ENCODE peak calls at places on chromosome 4, in four cellular contexts. One of them, this sample, is unnamed.

GRCh38 chr4:3819210-3819919 is 53.2 kb downstream of the ADRA2C start:
- DNase-seq in HAP-1: no peak
- DNase-seq in CD8-positive, alpha-beta memory T cell: no peak
- DNase-seq in lung: no peak
- DNase-seq in this sample: no peak

GRCh38 chr4:177696438-177696966 is 254.3 kb upstream of the AGA start:
- DNase-seq in HAP-1: no peak
- DNase-seq in CD8-positive, alpha-beta memory T cell: no peak
- DNase-seq in lung: no peak
- DNase-seq in this sample: no peak

GRCh38 chr4:17707671-17708070 is 73.8 kb downstream of the FAM184B start:
- DNase-seq in HAP-1: no peak
- DNase-seq in CD8-positive, alpha-beta memory T cell: no peak
- DNase-seq in lung: no peak
- DNase-seq in this sample: no peak

GRCh38 chr4:130393246-130394041 is 1297.5 kb downstream of the C4orf33 start:
- DNase-seq in HAP-1: no peak
- DNase-seq in CD8-positive, alpha-beta memory T cell: no peak
- DNase-seq in lung: no peak
- DNase-seq in this sample: no peak

GRCh38 chr4:151866266-151866918 is 105.6 kb upstream of the GATB start:
- DNase-seq in HAP-1: no peak
- DNase-seq in CD8-positive, alpha-beta memory T cell: no peak
- DNase-seq in lung: no peak
- DNase-seq in this sample: no peak

GRCh38 chr4:73870260-73870659 is 1.1 kb downstream of the CXCL1 start:
- DNase-seq in HAP-1: no peak
- DNase-seq in CD8-positive, alpha-beta memory T cell: no peak
- DNase-seq in lung: peak; percentile 68
- DNase-seq in this sample: no peak

GRCh38 chr4:186473933-186474332 is 81.4 kb downstream of the MTNR1A start:
- DNase-seq in HAP-1: no peak
- DNase-seq in CD8-positive, alpha-beta memory T cell: no peak
- DNase-seq in lung: no peak
- DNase-seq in this sample: no peak

GRCh38 chr4:96753216-96753615 is 913.3 kb downstream of the PDHA2 start:
- DNase-seq in HAP-1: no peak
- DNase-seq in CD8-positive, alpha-beta memory T cell: no peak
- DNase-seq in lung: no peak
- DNase-seq in this sample: no peak

GRCh38 chr4:167730769-167731168 is 361.6 kb upstream of the ANXA10 start:
- DNase-seq in HAP-1: no peak
- DNase-seq in CD8-positive, alpha-beta memory T cell: no peak
- DNase-seq in lung: no peak
- DNase-seq in this sample: no peak

GRCh38 chr4:30386266-30386895 is 333.8 kb upstream of the PCDH7 start:
- DNase-seq in HAP-1: no peak
- DNase-seq in CD8-positive, alpha-beta memory T cell: no peak
- DNase-seq in lung: no peak
- DNase-seq in this sample: no peak

GRCh38 chr4:186643501-186644315 is 79.9 kb downstream of the FAT1 start:
- DNase-seq in HAP-1: no peak
- DNase-seq in CD8-positive, alpha-beta memory T cell: no peak
- DNase-seq in lung: no peak
- DNase-seq in this sample: no peak

GRCh38 chr4:42464550-42465124 is 67.3 kb downstream of the SHISA3 start:
- DNase-seq in HAP-1: no peak
- DNase-seq in CD8-positive, alpha-beta memory T cell: no peak
- DNase-seq in lung: no peak
- DNase-seq in this sample: no peak

GRCh38 chr4:128974203-128974602 is 119.1 kb downstream of the SCLT1 start:
- DNase-seq in HAP-1: no peak
- DNase-seq in CD8-positive, alpha-beta memory T cell: no peak
- DNase-seq in lung: no peak
- DNase-seq in this sample: no peak

GRCh38 chr4:70969076-70969475 is 24.4 kb upstream of the DCK start:
- DNase-seq in HAP-1: no peak
- DNase-seq in CD8-positive, alpha-beta memory T cell: no peak
- DNase-seq in lung: no peak
- DNase-seq in this sample: no peak

GRCh38 chr4:109576462-109576861 is 16.4 kb downstream of the MCUB start:
- DNase-seq in HAP-1: no peak
- DNase-seq in CD8-positive, alpha-beta memory T cell: no peak
- DNase-seq in lung: no peak
- DNase-seq in this sample: peak; percentile 33

GRCh38 chr4:87122252-87122651 is 98.2 kb downstream of the KLHL8 start:
- DNase-seq in HAP-1: no peak
- DNase-seq in CD8-positive, alpha-beta memory T cell: no peak
- DNase-seq in lung: peak; percentile 68
- DNase-seq in this sample: no peak

GRCh38 chr4:20265726-20266125 is 14.0 kb downstream of the SLIT2 start:
- DNase-seq in HAP-1: no peak
- DNase-seq in CD8-positive, alpha-beta memory T cell: no peak
- DNase-seq in lung: no peak
- DNase-seq in this sample: no peak

GRCh38 chr4:185357220-185357619 is 38.5 kb downstream of the LRP2BP start:
- DNase-seq in HAP-1: no peak
- DNase-seq in CD8-positive, alpha-beta memory T cell: no peak
- DNase-seq in lung: no peak
- DNase-seq in this sample: no peak

GRCh38 chr4:168717852-168718251 is 221.0 kb downstream of the PALLD start:
- DNase-seq in HAP-1: no peak
- DNase-seq in CD8-positive, alpha-beta memory T cell: no peak
- DNase-seq in lung: no peak
- DNase-seq in this sample: no peak

GRCh38 chr4:87209696-87210095 is 10.7 kb downstream of the KLHL8 start:
- DNase-seq in HAP-1: no peak
- DNase-seq in CD8-positive, alpha-beta memory T cell: no peak
- DNase-seq in lung: peak; percentile 61
- DNase-seq in this sample: no peak

GRCh38 chr4:129218355-129218754 is 122.4 kb downstream of the C4orf33 start:
- DNase-seq in HAP-1: peak; percentile 13
- DNase-seq in CD8-positive, alpha-beta memory T cell: no peak
- DNase-seq in lung: no peak
- DNase-seq in this sample: peak; percentile 4

GRCh38 chr4:120821986-120822385 is 100.5 kb downstream of the PRDM5 start:
- DNase-seq in HAP-1: no peak
- DNase-seq in CD8-positive, alpha-beta memory T cell: no peak
- DNase-seq in lung: no peak
- DNase-seq in this sample: no peak

GRCh38 chr4:21535901-21536300 is 412.7 kb downstream of the KCNIP4 start:
- DNase-seq in HAP-1: no peak
- DNase-seq in CD8-positive, alpha-beta memory T cell: no peak
- DNase-seq in lung: no peak
- DNase-seq in this sample: no peak

GRCh38 chr4:36323801-36324419 is 42.5 kb downstream of the DTHD1 start:
- DNase-seq in HAP-1: no peak
- DNase-seq in CD8-positive, alpha-beta memory T cell: no peak
- DNase-seq in lung: no peak
- DNase-seq in this sample: no peak

GRCh38 chr4:165965503-165965902 is 92.5 kb downstream of the TLL1 start:
- DNase-seq in HAP-1: no peak
- DNase-seq in CD8-positive, alpha-beta memory T cell: no peak
- DNase-seq in lung: no peak
- DNase-seq in this sample: no peak

GRCh38 chr4:110515676-110516075 is 39.7 kb downstream of the ENPEP start:
- DNase-seq in HAP-1: no peak
- DNase-seq in CD8-positive, alpha-beta memory T cell: no peak
- DNase-seq in lung: no peak
- DNase-seq in this sample: no peak

GRCh38 chr4:187006189-187006618 is 282.5 kb upstream of the FAT1 start:
- DNase-seq in HAP-1: no peak
- DNase-seq in CD8-positive, alpha-beta memory T cell: no peak
- DNase-seq in lung: no peak
- DNase-seq in this sample: no peak

GRCh38 chr4:41748788-41749445 is 392 bp upstream of the PHOX2B start:
- DNase-seq in HAP-1: peak; percentile 58
- DNase-seq in CD8-positive, alpha-beta memory T cell: no peak
- DNase-seq in lung: no peak
- DNase-seq in this sample: no peak

GRCh38 chr4:146342600-146343192 is 128.4 kb downstream of the REELD1 start:
- DNase-seq in HAP-1: peak; percentile 29
- DNase-seq in CD8-positive, alpha-beta memory T cell: no peak
- DNase-seq in lung: no peak
- DNase-seq in this sample: peak; percentile 5

DNA sequence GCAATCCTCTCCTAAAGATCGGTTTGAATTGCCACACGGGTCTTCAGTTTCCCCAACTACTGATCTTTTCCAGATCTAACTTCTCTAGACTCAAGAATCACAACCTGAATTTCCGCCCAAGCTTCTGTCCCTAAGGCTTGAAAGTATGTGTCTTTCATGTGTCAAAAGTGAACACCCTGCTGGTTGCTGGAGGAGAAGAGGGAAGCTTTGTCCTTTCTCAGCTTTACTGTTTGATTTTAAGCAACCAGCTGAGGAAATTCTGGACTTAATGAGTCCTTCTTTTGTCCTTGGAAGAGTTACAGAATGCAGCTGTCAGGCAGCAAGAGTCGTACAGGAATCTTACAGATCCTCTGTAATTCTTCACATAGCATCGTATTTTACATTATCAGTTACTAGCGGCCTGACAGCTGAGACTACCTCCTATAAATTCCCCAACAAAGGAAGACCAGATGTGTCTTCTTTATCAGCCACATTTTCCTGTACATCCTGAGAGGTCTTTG is 93.7 kb downstream of the INPP4B start:
- DNase-seq in HAP-1: no peak
- DNase-seq in CD8-positive, alpha-beta memory T cell: no peak
- DNase-seq in lung: no peak
- DNase-seq in this sample: peak; percentile 27
- H3K27me3 ChIP-seq in HAP-1: no peaks in the 10 kb centered on the region
- H3K27me3 ChIP-seq in CD8-positive, alpha-beta memory T cell: no peaks in the 10 kb centered on the region
- H3K27me3 ChIP-seq in lung: no peaks in the 10 kb centered on the region
- H3K27me3 ChIP-seq in this sample: no peaks in the 10 kb centered on the region

DNA sequence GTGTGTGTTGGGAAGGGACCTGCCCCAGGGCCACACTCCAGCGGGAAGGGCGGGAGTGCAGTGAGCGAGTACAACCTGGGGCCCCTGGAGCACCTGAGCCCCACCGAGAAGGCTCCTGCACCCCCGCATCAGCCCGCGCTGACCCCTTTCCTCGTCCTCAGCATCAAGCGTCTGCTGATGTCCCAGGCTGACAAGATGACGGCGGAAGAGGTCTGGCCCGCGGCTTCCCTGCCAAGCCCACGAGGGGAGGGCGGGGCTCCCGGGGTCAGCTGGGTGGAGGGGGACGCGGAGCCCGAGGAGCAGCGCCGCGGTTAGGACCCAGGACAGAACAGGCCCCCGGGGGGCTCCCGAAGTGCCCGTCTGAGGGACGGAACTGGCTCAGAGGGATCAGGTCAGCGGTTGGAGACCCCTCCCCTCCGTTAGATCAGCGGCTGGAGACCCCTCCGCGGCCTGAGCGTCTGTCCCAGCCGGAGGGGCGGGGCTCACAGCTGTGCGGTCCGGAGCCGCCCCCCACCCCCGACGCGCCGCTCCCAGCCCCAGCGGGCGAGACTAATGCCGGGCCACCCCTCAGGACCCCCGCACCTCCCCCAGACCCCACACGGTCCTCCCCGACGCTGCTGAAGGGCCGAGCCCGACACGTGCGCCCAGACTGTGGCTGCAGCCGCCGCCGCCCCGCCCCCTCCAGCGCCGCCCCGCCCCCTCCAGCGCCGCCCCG is 6.7 kb downstream of the MYL5 start:
- DNase-seq in HAP-1: peak; percentile 82
- DNase-seq in CD8-positive, alpha-beta memory T cell: peak; percentile 66
- DNase-seq in lung: no peak
- DNase-seq in this sample: no peak
- H3K4me3 ChIP-seq in HAP-1: peak overlapping the region; percentile 32
- H3K4me3 ChIP-seq in CD8-positive, alpha-beta memory T cell: peak overlapping the region; percentile 41
- H3K4me3 ChIP-seq in lung: peak overlapping the region; percentile 22
- H3K4me3 ChIP-seq in this sample: no peak overlapping the region

DNA sequence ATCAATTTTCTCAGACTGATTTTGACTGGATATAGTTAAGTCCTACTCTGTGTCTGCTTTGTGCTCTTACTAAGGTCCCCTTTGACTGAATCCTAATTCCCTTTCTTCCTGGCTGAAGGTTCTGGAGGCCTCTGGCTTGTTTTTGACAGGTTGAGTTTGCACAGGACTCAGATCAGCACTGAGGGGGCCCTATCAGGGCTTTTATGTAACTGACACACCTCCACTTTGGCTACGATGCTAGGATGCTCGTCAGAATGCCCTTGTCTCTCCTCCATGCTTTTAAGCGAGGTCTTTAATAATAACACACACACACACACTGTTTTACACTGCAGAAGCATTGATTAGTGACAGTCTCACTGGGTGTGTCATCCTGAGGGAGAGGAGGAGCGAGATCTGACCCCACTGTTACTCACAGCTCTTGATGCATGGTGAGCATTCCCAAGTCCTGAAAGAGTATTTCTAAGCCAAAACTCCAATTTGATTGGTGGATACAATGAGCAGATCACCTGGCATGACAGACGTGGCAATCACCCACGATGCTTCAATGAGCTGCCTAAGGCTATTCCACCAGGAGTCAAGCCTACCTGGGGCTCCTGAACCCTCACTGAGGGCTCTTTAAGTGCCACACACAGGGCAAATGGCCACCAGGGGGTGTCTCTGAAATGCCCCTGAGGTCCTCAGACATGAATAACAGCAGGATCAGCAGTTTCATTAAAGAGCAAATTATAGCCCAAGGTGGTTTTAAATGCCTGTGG is 130.4 kb upstream of the CPEB2 start:
- DNase-seq in HAP-1: peak; percentile 36
- DNase-seq in CD8-positive, alpha-beta memory T cell: peak; percentile 6
- DNase-seq in lung: no peak
- DNase-seq in this sample: peak; percentile 26
- H3K4me1 ChIP-seq in HAP-1: no peaks in the 10 kb centered on the region
- H3K4me1 ChIP-seq in CD8-positive, alpha-beta memory T cell: peaks cover 1% of the 10 kb centered on the region
- H3K4me1 ChIP-seq in lung: peaks cover 6% of the 10 kb centered on the region
- H3K4me1 ChIP-seq in this sample: no peaks in the 10 kb centered on the region

GRCh38 chr4:55834086-55834795 is 14.7 kb downstream of the EXOC1L start:
- DNase-seq in HAP-1: no peak
- DNase-seq in CD8-positive, alpha-beta memory T cell: no peak
- DNase-seq in lung: no peak
- DNase-seq in this sample: no peak

GRCh38 chr4:55826986-55827385 is 7.4 kb downstream of the EXOC1L start:
- DNase-seq in HAP-1: no peak
- DNase-seq in CD8-positive, alpha-beta memory T cell: no peak
- DNase-seq in lung: no peak
- DNase-seq in this sample: no peak

GRCh38 chr4:55827582-55827981 is 8.0 kb downstream of the EXOC1L start:
- DNase-seq in HAP-1: no peak
- DNase-seq in CD8-positive, alpha-beta memory T cell: no peak
- DNase-seq in lung: no peak
- DNase-seq in this sample: no peak

GRCh38 chr4:55830048-55830447 is 10.5 kb downstream of the EXOC1L start:
- DNase-seq in HAP-1: no peak
- DNase-seq in CD8-positive, alpha-beta memory T cell: no peak
- DNase-seq in lung: no peak
- DNase-seq in this sample: no peak

DNA sequence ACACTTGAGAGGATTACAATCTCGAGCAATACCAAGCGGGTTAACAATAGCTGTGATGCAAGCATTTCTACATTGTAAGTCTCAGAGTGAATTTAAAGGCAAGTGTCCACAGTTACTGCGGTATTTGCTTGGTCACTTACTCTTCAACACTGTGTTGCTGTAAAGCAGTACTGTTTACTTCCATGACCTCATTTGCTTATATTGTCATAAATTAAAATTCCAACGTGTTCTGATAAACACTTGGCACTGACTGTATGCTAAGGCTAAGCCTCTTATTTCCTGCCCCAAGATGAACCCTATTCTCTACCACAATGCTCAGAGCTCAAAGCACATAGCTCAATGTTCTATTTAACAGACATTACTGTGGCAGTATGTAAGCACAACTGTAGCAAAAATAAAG is 11.2 kb downstream of the EXOC1L start:
- DNase-seq in HAP-1: no peak
- DNase-seq in CD8-positive, alpha-beta memory T cell: no peak
- DNase-seq in lung: no peak
- DNase-seq in this sample: no peak
- H3K27me3 ChIP-seq in HAP-1: peaks cover 3% of the 10 kb centered on the region
- H3K27me3 ChIP-seq in CD8-positive, alpha-beta memory T cell: no peaks in the 10 kb centered on the region
- H3K27me3 ChIP-seq in lung: peaks cover 3% of the 10 kb centered on the region
- H3K27me3 ChIP-seq in this sample: no peaks in the 10 kb centered on the region